ENCODE peak calls at places on chromosomes 3 and 15, in eight cellular contexts. One of them, this sample, is unnamed.
A peak's percentile ranks its signal among the peaks of the same experiment; 100 is the strongest.

GRCh38 chr3:14480207-14481017 is 59.7 kb downstream of the GRIP2 start:
- DNase-seq in upper lobe of left lung: no peak
- DNase-seq in astrocyte of the cerebellum: peak; percentile 9
- DNase-seq in ovary: no peak
- DNase-seq in omental fat pad: no peak
- DNase-seq in A549: no peak
- DNase-seq in B cell: no peak
- DNase-seq in transverse colon: no peak
- DNase-seq in this sample: peak; percentile 11

GRCh38 chr3:29171583-29171990 is 109.3 kb upstream of the RBMS3 start:
- DNase-seq in B cell: no peak
- DNase-seq in transverse colon: no peak
- DNase-seq in astrocyte of the cerebellum: no peak
- DNase-seq in A549: no peak
- DNase-seq in ovary: no peak
- DNase-seq in upper lobe of left lung: no peak
- DNase-seq in omental fat pad: no peak
- DNase-seq in this sample: no peak

GRCh38 chr3:65746848-65747247 is 291.9 kb downstream of the MAGI1 start:
- DNase-seq in ovary: no peak
- DNase-seq in astrocyte of the cerebellum: no peak
- DNase-seq in A549: no peak
- DNase-seq in upper lobe of left lung: no peak
- DNase-seq in B cell: no peak
- DNase-seq in transverse colon: no peak
- DNase-seq in omental fat pad: no peak
- DNase-seq in this sample: no peak

GRCh38 chr3:11671648-11672100 is 28.0 kb upstream of the VGLL4 start:
- DNase-seq in astrocyte of the cerebellum: peak; percentile 43
- DNase-seq in upper lobe of left lung: no peak
- DNase-seq in B cell: peak; percentile 23
- DNase-seq in omental fat pad: no peak
- DNase-seq in transverse colon: no peak
- DNase-seq in A549: peak; percentile 25
- DNase-seq in ovary: no peak
- DNase-seq in this sample: peak; percentile 36

GRCh38 chr15:60324706-60325438 is 72.9 kb downstream of the ANXA2 start:
- DNase-seq in ovary: no peak
- DNase-seq in B cell: no peak
- DNase-seq in omental fat pad: no peak
- DNase-seq in transverse colon: no peak
- DNase-seq in upper lobe of left lung: no peak
- DNase-seq in astrocyte of the cerebellum: no peak
- DNase-seq in A549: no peak
- DNase-seq in this sample: no peak

GRCh38 chr3:5347486-5347885 is 160.0 kb downstream of the EDEM1 start:
- DNase-seq in B cell: no peak
- DNase-seq in ovary: no peak
- DNase-seq in transverse colon: no peak
- DNase-seq in A549: no peak
- DNase-seq in astrocyte of the cerebellum: no peak
- DNase-seq in omental fat pad: no peak
- DNase-seq in upper lobe of left lung: no peak
- DNase-seq in this sample: no peak

GRCh38 chr3:123349566-123350450 is 99.1 kb downstream of the ADCY5 start:
- DNase-seq in transverse colon: no peak
- DNase-seq in omental fat pad: no peak
- DNase-seq in astrocyte of the cerebellum: no peak
- DNase-seq in B cell: no peak
- DNase-seq in A549: no peak
- DNase-seq in upper lobe of left lung: no peak
- DNase-seq in ovary: no peak
- DNase-seq in this sample: no peak

GRCh38 chr3:117661636-117662095 is 952.1 kb downstream of the TUSC7 start:
- DNase-seq in upper lobe of left lung: no peak
- DNase-seq in astrocyte of the cerebellum: peak; percentile 48
- DNase-seq in B cell: no peak
- DNase-seq in transverse colon: no peak
- DNase-seq in omental fat pad: no peak
- DNase-seq in ovary: no peak
- DNase-seq in A549: no peak
- DNase-seq in this sample: peak; percentile 40

GRCh38 chr15:66563126-66563525 is 2.7 kb downstream of the LCTL start:
- DNase-seq in astrocyte of the cerebellum: no peak
- DNase-seq in B cell: no peak
- DNase-seq in ovary: no peak
- DNase-seq in upper lobe of left lung: no peak
- DNase-seq in transverse colon: no peak
- DNase-seq in A549: no peak
- DNase-seq in omental fat pad: no peak
- DNase-seq in this sample: peak; percentile 8

GRCh38 chr15:50248994-50249586 is 16.4 kb downstream of the HDC start:
- DNase-seq in astrocyte of the cerebellum: no peak
- DNase-seq in omental fat pad: no peak
- DNase-seq in B cell: no peak
- DNase-seq in A549: no peak
- DNase-seq in upper lobe of left lung: no peak
- DNase-seq in ovary: no peak
- DNase-seq in transverse colon: no peak
- DNase-seq in this sample: no peak

GRCh38 chr3:105876745-105877624 is 8.2 kb upstream of the CBLB start:
- DNase-seq in omental fat pad: no peak
- DNase-seq in astrocyte of the cerebellum: no peak
- DNase-seq in transverse colon: no peak
- DNase-seq in B cell: no peak
- DNase-seq in upper lobe of left lung: no peak
- DNase-seq in ovary: no peak
- DNase-seq in A549: no peak
- DNase-seq in this sample: no peak

DNA sequence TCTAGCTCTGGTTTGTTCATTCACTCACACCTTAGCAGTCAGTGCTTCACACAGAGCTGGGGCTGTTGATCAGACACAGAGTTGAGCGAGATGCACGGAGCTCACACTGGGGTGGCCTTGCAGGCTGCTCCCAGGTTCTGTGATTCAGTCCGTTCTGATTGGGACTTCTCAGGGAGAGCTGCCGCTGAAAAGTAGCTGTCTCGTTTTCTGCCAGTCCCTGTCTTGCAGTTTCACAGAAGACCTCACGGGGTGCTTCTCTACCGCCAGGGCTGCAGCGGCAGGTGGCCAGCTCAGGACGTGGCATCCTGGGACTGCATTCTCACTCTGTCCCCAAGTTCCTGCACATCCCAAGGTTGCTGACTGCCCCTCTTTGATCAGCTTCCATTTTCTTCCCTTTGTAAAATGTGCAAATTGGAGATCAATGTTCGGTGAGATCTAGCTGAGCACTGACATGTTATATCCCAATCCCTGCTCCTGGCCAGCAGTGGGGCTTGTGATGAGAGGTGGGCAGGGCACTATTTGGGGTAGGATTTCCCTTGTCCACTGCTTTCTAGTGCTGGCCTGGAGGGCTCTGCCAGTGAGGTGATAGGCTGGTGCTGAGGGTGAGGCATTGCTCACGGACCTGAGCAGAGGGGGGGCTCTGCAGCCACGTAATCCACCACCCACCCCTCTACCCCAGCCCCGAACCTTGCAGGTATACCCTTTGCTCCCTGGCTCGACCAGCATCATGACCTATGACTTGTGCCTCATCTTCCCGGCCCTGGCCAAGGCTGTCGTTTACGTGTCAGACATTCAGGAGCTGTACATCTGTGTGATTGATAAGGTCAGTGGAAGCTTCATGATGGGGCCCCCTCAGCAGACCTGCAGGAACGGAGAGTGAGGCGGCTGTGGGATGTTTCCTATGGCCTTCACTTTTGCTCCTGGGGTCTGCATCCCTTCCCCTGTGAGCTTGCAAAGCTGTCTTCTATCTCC is 5.3 kb upstream of the TXNRD3 start:
- DNase-seq in astrocyte of the cerebellum: no peak
- DNase-seq in A549: peak; percentile 44
- DNase-seq in transverse colon: no peak
- DNase-seq in omental fat pad: no peak
- DNase-seq in ovary: no peak
- DNase-seq in B cell: no peak
- DNase-seq in upper lobe of left lung: no peak
- DNase-seq in this sample: no peak
- TF ChIP-seq CTCF in astrocyte of the cerebellum: no peak
- TF ChIP-seq CTCF in A549: no peak
- TF ChIP-seq CTCF in transverse colon: peak; percentile 31
- TF ChIP-seq CTCF in omental fat pad: no peak
- TF ChIP-seq CTCF in ovary: no peak
- TF ChIP-seq CTCF in B cell: no peak
- TF ChIP-seq CTCF in upper lobe of left lung: no peak
- TF ChIP-seq CTCF in this sample: peak; percentile 52

GRCh38 chr15:45118131-45118588 is 4.0 kb downstream of the DUOXA2 start:
- DNase-seq in A549: peak; percentile 75
- DNase-seq in transverse colon: peak; percentile 89
- DNase-seq in upper lobe of left lung: no peak
- DNase-seq in ovary: peak; percentile 81
- DNase-seq in astrocyte of the cerebellum: peak; percentile 84
- DNase-seq in B cell: peak; percentile 93
- DNase-seq in omental fat pad: peak; percentile 63
- DNase-seq in this sample: peak; percentile 82
- TF ChIP-seq CTCF in A549: peak; percentile 90
- TF ChIP-seq CTCF in transverse colon: peak; percentile 90
- TF ChIP-seq CTCF in upper lobe of left lung: peak; percentile 92
- TF ChIP-seq CTCF in ovary: peak; percentile 68
- TF ChIP-seq CTCF in astrocyte of the cerebellum: peak; percentile 100
- TF ChIP-seq CTCF in B cell: peak; percentile 100
- TF ChIP-seq CTCF in omental fat pad: no peak
- TF ChIP-seq CTCF in this sample: peak; percentile 93

GRCh38 chr3:17195856-17196604 is 311.3 kb downstream of the PLCL2 start:
- DNase-seq in omental fat pad: no peak
- DNase-seq in A549: no peak
- DNase-seq in astrocyte of the cerebellum: no peak
- DNase-seq in ovary: no peak
- DNase-seq in upper lobe of left lung: no peak
- DNase-seq in B cell: peak; percentile 35
- DNase-seq in transverse colon: no peak
- DNase-seq in this sample: no peak

GRCh38 chr3:17192995-17193394 is 308.2 kb downstream of the PLCL2 start:
- DNase-seq in A549: no peak
- DNase-seq in B cell: no peak
- DNase-seq in upper lobe of left lung: no peak
- DNase-seq in astrocyte of the cerebellum: no peak
- DNase-seq in ovary: no peak
- DNase-seq in transverse colon: no peak
- DNase-seq in omental fat pad: no peak
- DNase-seq in this sample: no peak

GRCh38 chr3:17190353-17191078 is 305.8 kb downstream of the PLCL2 start:
- DNase-seq in A549: no peak
- DNase-seq in ovary: no peak
- DNase-seq in B cell: no peak
- DNase-seq in transverse colon: no peak
- DNase-seq in astrocyte of the cerebellum: no peak
- DNase-seq in omental fat pad: no peak
- DNase-seq in upper lobe of left lung: no peak
- DNase-seq in this sample: no peak

GRCh38 chr3:17194116-17194515 is 309.4 kb downstream of the PLCL2 start:
- DNase-seq in astrocyte of the cerebellum: no peak
- DNase-seq in upper lobe of left lung: no peak
- DNase-seq in ovary: no peak
- DNase-seq in B cell: no peak
- DNase-seq in A549: no peak
- DNase-seq in omental fat pad: no peak
- DNase-seq in transverse colon: no peak
- DNase-seq in this sample: no peak

GRCh38 chr3:17195192-17195611 is 310.4 kb downstream of the PLCL2 start:
- DNase-seq in omental fat pad: no peak
- DNase-seq in B cell: peak; percentile 37
- DNase-seq in A549: no peak
- DNase-seq in astrocyte of the cerebellum: peak; percentile 49
- DNase-seq in ovary: no peak
- DNase-seq in upper lobe of left lung: no peak
- DNase-seq in transverse colon: peak; percentile 26
- DNase-seq in this sample: no peak
- TF ChIP-seq CTCF in omental fat pad: no peak
- TF ChIP-seq CTCF in B cell: no peak
- TF ChIP-seq CTCF in A549: no peak
- TF ChIP-seq CTCF in astrocyte of the cerebellum: no peak
- TF ChIP-seq CTCF in ovary: no peak
- TF ChIP-seq CTCF in upper lobe of left lung: no peak
- TF ChIP-seq CTCF in transverse colon: no peak
- TF ChIP-seq CTCF in this sample: no peak

GRCh38 chr15:73994419-73994883 is at the start of gene PML:
- DNase-seq in B cell: peak; percentile 93
- DNase-seq in upper lobe of left lung: peak; percentile 92
- DNase-seq in omental fat pad: peak; percentile 91
- DNase-seq in transverse colon: peak; percentile 98
- DNase-seq in astrocyte of the cerebellum: peak; percentile 87
- DNase-seq in A549: peak; percentile 85
- DNase-seq in ovary: peak; percentile 97
- DNase-seq in this sample: peak; percentile 93
- TF ChIP-seq CTCF in B cell: no peak
- TF ChIP-seq CTCF in upper lobe of left lung: no peak
- TF ChIP-seq CTCF in omental fat pad: no peak
- TF ChIP-seq CTCF in transverse colon: no peak
- TF ChIP-seq CTCF in astrocyte of the cerebellum: no peak
- TF ChIP-seq CTCF in A549: no peak
- TF ChIP-seq CTCF in ovary: no peak
- TF ChIP-seq CTCF in this sample: no peak

This sample was measured in HFFc6.